ENCODE peak calls at places on chromosomes 6 and 20, in five cellular contexts. O is activated CD4-positive, alpha-beta T cell treated with anti-CD3 and anti-CD28 coated beads, Interleukin-2, amount 50 U/mL, for 48 hours; U is stimulated activated CD4-positive, alpha-beta T cell treated with anti-CD3 and anti-CD28 coated beads, TNF-alpha, amount 100 ng/mL, for 48 hours; D is neural crest cell; Q is Right ventricle myocardium inferior. T is an unnamed sample.
A peak's percentile ranks its signal among the peaks of the same experiment; 100 is the strongest.

GRCh38 chr6:70884074-70884983 is 72.5 kb downstream of the B3GAT2 start:
- DNase-seq in O (peak; percentile 56), U (peak; percentile 38), D (peak; percentile 83), Q (peak; percentile 82), T (peak; percentile 51)

GRCh38 chr6:28922004-28922840 is 1.6 kb downstream of the TRIM27 start:
- DNase-seq in O (peak; percentile 35), U (no peak), D (no peak), Q (no peak), T (peak; percentile 33)

GRCh38 chr6:33297956-33298772 is 578 bp downstream of the RGL2 start:
- DNase-seq in O (peak; percentile 77), U (peak; percentile 48), D (no peak), Q (no peak), T (peak; percentile 76)

GRCh38 chr6:43910638-43911353 is 140.8 kb downstream of the VEGFA start:
- DNase-seq in O (no peak), U (no peak), D (no peak), Q (no peak), T (no peak)

GRCh38 chr20:61118429-61119224 is 133.4 kb upstream of the CDH4 start:
- DNase-seq in O (no peak), U (no peak), D (no peak), Q (no peak), T (no peak)

GRCh38 chr20:46954490-46955038 is 59.9 kb downstream of the EYA2 start:
- DNase-seq in O (no peak), U (no peak), D (no peak), Q (no peak), T (no peak)

GRCh38 chr20:62752181-62752670 is 43.6 kb downstream of the NTSR1 start:
- DNase-seq in O (no peak), U (no peak), D (no peak), Q (peak; percentile 40), T (no peak)

GRCh38 chr20:20414640-20415274 is 46.9 kb downstream of the INSM1 start:
- DNase-seq in O (no peak), U (no peak), D (no peak), Q (no peak), T (no peak)

GRCh38 chr6:106724848-106725247 is 95.5 kb downstream of the QRSL1 start:
- DNase-seq in O (no peak), U (no peak), D (no peak), Q (no peak), T (peak; percentile 85)

GRCh38 chr6:119218548-119218947 is 131.0 kb downstream of the MAN1A1 start:
- DNase-seq in O (no peak), U (no peak), D (no peak), Q (no peak), T (no peak)

T was measured in mucosa of gallbladder.